ENCODE peak calls at places on chromosomes 16 and 17, in four cellular contexts. P, W, T and N are unnamed samples.

GRCh38 chr16:50201784-50202183 is 48.7 kb downstream of the TENT4B start:
- DNase-seq in P (no peak), T (no peak), W (no peak), N (no peak)

GRCh38 chr16:53754938-53755910 is 51.3 kb downstream of the FTO start:
- DNase-seq in W (no peak), T (no peak), P (peak), N (no peak)

GRCh38 chr16:68298907-68299515 is 11.7 kb downstream of the SLC7A6OS start:
- DNase-seq in T (no peak), W (peak), P (no peak), N (no peak)

GRCh38 chr16:52580488-52580887 is 33.5 kb upstream of the TOX3 start:
- DNase-seq in P (no peak), W (no peak), T (no peak), N (no peak)

GRCh38 chr16:48231675-48232214 is 12.4 kb upstream of the LONP2 start:
- DNase-seq in P (peak), T (no peak), W (peak), N (no peak)

GRCh38 chr17:79615926-79616325 is 5.1 kb upstream of the RBFOX3 start:
- DNase-seq in W (no peak), T (no peak), P (no peak), N (no peak)

GRCh38 chr16:53372942-53373871 is 61.1 kb upstream of the RBL2 start:
- DNase-seq in W (no peak), T (peak), P (peak), N (no peak)

GRCh38 chr17:78974635-78975591 is 4.8 kb downstream of the LGALS3BP start:
- DNase-seq in T (no peak), W (no peak), P (peak), N (no peak)

GRCh38 chr16:47787695-47788094 is 326.6 kb downstream of the PHKB start:
- DNase-seq in W (no peak), T (no peak), P (no peak), N (no peak)

GRCh38 chr16:84607694-84608093 is 10.2 kb downstream of the COTL1 start:
- DNase-seq in P (no peak), W (no peak), T (no peak), N (no peak)

GRCh38 chr17:6752068-6752909 is 3.6 kb upstream of the XAF1 start:
- DNase-seq in W (peak), P (no peak), T (no peak), N (no peak)

GRCh38 chr17:2610640-2611175 is 17.3 kb downstream of the PAFAH1B1 start:
- DNase-seq in P (no peak), W (no peak), T (no peak), N (no peak)

GRCh38 chr16:67652578-67653130 is 7.4 kb downstream of the ACD start:
- DNase-seq in P (no peak), W (no peak), T (peak), N (no peak)

GRCh38 chr17:81866440-81867122 is 4.6 kb downstream of the ARHGDIA start:
- DNase-seq in P (no peak), T (no peak), W (no peak), N (no peak)

GRCh38 chr16:50474138-50474537 is 74.1 kb upstream of the NKD1 start:
- DNase-seq in P (no peak), T (no peak), W (no peak), N (no peak)

GRCh38 chr16:54630284-54630967 is 300.2 kb upstream of the IRX5 start:
- DNase-seq in P (no peak), T (no peak), W (no peak), N (no peak)

GRCh38 chr16:5769513-5769912 is 671.9 kb upstream of the EEF2KMT start:
- DNase-seq in P (no peak), T (no peak), W (no peak), N (no peak)

GRCh38 chr17:32303861-32304288 is 38.1 kb downstream of the C17orf75 start:
- DNase-seq in W (no peak), T (no peak), P (no peak), N (no peak)

GRCh38 chr16:4495766-4496165 is 19.6 kb downstream of the HMOX2 start:
- DNase-seq in W (no peak), T (no peak), P (no peak), N (no peak)

GRCh38 chr17:27532269-27533067 is 76.2 kb downstream of the KSR1 start:
- DNase-seq in W (peak), P (no peak), T (no peak), N (no peak)

GRCh38 chr16:30491229-30491628 is 18.7 kb downstream of the ITGAL start:
- DNase-seq in P (no peak), T (no peak), W (no peak), N (no peak)

GRCh38 chr16:85755929-85756768 is 5.3 kb upstream of the C16orf74 start:
- DNase-seq in P (no peak), T (no peak), W (no peak), N (peak)

GRCh38 chr17:16997514-16998429 is 25.9 kb upstream of the TNFRSF13B start:
- DNase-seq in P (peak), T (no peak), W (no peak), N (no peak)

GRCh38 chr17:7560172-7561027 is 1.3 kb upstream of the SENP3 start:
- DNase-seq in T (peak), P (peak), W (peak), N (no peak)

GRCh38 chr17:41810659-41811548 is 845 bp downstream of the P3H4 start:
- DNase-seq in W (no peak), T (peak), P (no peak), N (no peak)

GRCh38 chr16:83403751-83404150 is 404.0 kb upstream of the HSBP1 start:
- DNase-seq in P (no peak), T (no peak), W (no peak), N (no peak)

GRCh38 chr16:46765050-46765449 is 16.9 kb upstream of the MYLK3 start:
- DNase-seq in W (no peak), T (no peak), P (no peak), N (no peak)

GRCh38 chr16:51982715-51983680 is 563.9 kb downstream of the TOX3 start:
- DNase-seq in P (peak), T (peak), W (peak), N (no peak)

GRCh38 chr16:51237861-51238378 is 86.8 kb upstream of the SALL1 start:
- DNase-seq in T (no peak), W (peak), P (no peak), N (no peak)

GRCh38 chr17:42116705-42117396 is 4.3 kb downstream of the KAT2A start:
- DNase-seq in W (peak), T (peak), P (peak), N (no peak)

GRCh38 chr16:83744521-83744981 is 63.2 kb upstream of the HSBP1 start:
- DNase-seq in W (no peak), T (no peak), P (no peak), N (no peak)

GRCh38 chr17:3475812-3476686 is at the start of gene ASPA:
- DNase-seq in P (no peak), T (no peak), W (no peak), N (no peak)

GRCh38 chr17:42698736-42699414 is 16.5 kb downstream of the CNTNAP1 start:
- DNase-seq in P (no peak), T (peak), W (no peak), N (no peak)

GRCh38 chr17:75430159-75430748 is 24.8 kb upstream of the GRB2 start:
- DNase-seq in T (peak), W (peak), P (peak), N (no peak)

GRCh38 chr17:35188111-35188510 is 6.1 kb downstream of the SLC35G3 start:
- DNase-seq in W (no peak), T (no peak), P (no peak), N (no peak)

GRCh38 chr16:67528870-67529638 is 425 bp downstream of the RIPOR1 start:
- DNase-seq in T (no peak), W (no peak), P (peak), N (no peak)

GRCh38 chr16:11084484-11085024 is 140.2 kb downstream of the CLEC16A start:
- DNase-seq in P (no peak), W (peak), T (peak), N (no peak)

GRCh38 chr16:85612191-85612800 is 826 bp upstream of the GSE1 start:
- DNase-seq in W (peak), P (peak), T (peak), N (no peak)

GRCh38 chr17:81479175-81479574 is 33.4 kb downstream of the ACTG1 start:
- DNase-seq in T (no peak), P (no peak), W (no peak), N (no peak)

DNA sequence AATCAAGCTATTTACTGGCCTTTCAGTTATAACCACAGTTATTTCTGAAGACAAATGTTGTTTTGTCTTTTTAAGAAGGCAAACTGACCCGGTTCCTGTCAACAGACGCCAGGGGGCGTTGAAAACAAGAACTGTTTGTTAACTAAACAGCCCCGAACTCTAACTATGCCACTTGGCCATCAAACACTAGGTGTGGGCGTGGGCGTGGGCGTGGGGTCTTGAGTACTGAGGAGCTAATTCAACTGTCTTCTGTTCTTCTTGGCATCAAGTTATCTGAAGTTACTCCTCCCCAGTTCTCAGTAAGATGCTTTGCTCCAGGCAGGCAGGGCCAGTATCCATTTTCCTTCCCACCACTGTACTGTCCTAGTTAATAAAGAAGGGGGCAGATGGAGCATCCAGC is 63.3 kb upstream of the MTMR4 start:
- DNase-seq in W (peak), P (peak), T (peak), N (no peak)
- TF ChIP-seq POLR2AphosphoS2 in W (no peak), P (no peak), T (no peak), N (no peak)

GRCh38 chr17:22512997-22513538 is 820.7 kb downstream of the KCNJ18 start:
- DNase-seq in W (no peak), T (peak), P (peak), N (no peak)
- TF ChIP-seq POLR2AphosphoS2 in W (no peak), T (no peak), P (no peak), N (no peak)

GRCh38 chr16:72875291-72876036 is 172.5 kb downstream of the ZFHX3 start:
- DNase-seq in P (peak), T (no peak), W (peak), N (no peak)
- TF ChIP-seq POLR2AphosphoS2 in P (no peak), T (no peak), W (no peak), N (no peak)

GRCh38 chr17:77617516-77617915 is 341.0 kb upstream of the TNRC6C start:
- DNase-seq in T (no peak), W (no peak), P (no peak), N (no peak)

GRCh38 chr17:77618173-77618572 is 340.3 kb upstream of the TNRC6C start:
- DNase-seq in T (no peak), W (no peak), P (no peak), N (no peak)

GRCh38 chr17:77613627-77614026 is 344.9 kb upstream of the TNRC6C start:
- DNase-seq in P (no peak), W (no peak), T (no peak), N (no peak)

GRCh38 chr17:77616243-77616731 is 342.2 kb upstream of the TNRC6C start:
- DNase-seq in T (no peak), P (peak), W (no peak), N (no peak)

GRCh38 chr17:77615672-77616242 is 342.7 kb upstream of the TNRC6C start:
- DNase-seq in T (no peak), P (peak), W (no peak), N (no peak)
- TF ChIP-seq POLR2AphosphoS2 in T (no peak), P (no peak), W (no peak), N (no peak)

GRCh38 chr16:57411362-57411976 is 6.9 kb downstream of the CCL17 start:
- DNase-seq in T (no peak), W (no peak), P (no peak), N (no peak)
- TF ChIP-seq POLR2AphosphoS2 in T (no peak), W (no peak), P (no peak), N (no peak)

GRCh38 chr17:62139141-62139540 is 74.1 kb upstream of the MED13 start:
- DNase-seq in W (no peak), T (no peak), P (no peak), N (no peak)
- TF ChIP-seq POLR2AphosphoS2 in W (no peak), T (no peak), P (no peak), N (no peak)

GRCh38 chr17:66459811-66460270 is 157.4 kb downstream of the PRKCA start:
- DNase-seq in P (peak), W (peak), T (no peak), N (no peak)
- TF ChIP-seq POLR2AphosphoS2 in P (no peak), W (no peak), T (no peak), N (no peak)

GRCh38 chr17:39694593-39694992 is 5.3 kb upstream of the ERBB2 start:
- DNase-seq in T (no peak), W (no peak), P (no peak), N (no peak)
- TF ChIP-seq POLR2AphosphoS2 in T (no peak), W (no peak), P (no peak), N (no peak)

GRCh38 chr17:68255731-68256538 is 8.1 kb downstream of the AMZ2 start:
- DNase-seq in P (no peak), T (no peak), W (peak), N (no peak)
- TF ChIP-seq POLR2AphosphoS2 in P (no peak), T (no peak), W (no peak), N (no peak)

GRCh38 chr17:18984273-18985114 is 20.1 kb downstream of the FAM83G start:
- DNase-seq in W (no peak), P (no peak), T (no peak), N (no peak)
- TF ChIP-seq POLR2AphosphoS2 in W (no peak), P (no peak), T (no peak), N (no peak)